ENCODE peak calls at places on chromosomes 5 and 9, in seven cellular contexts. D is GM20000, G is IMR-90, S is NCI-H2081, I is brain microvascular endothelial cell, T is OCI-M1, P is germinal center. E is an unnamed sample.

GRCh38 chr9:35951736-35952135 is 6.2 kb downstream of the OR2S2 start:
- DNase-seq in S (no peak), I (peak; percentile 79), P (no peak), T (no peak), D (no peak), G (peak; percentile 54), E (no peak)

GRCh38 chr5:178131446-178131996 is 707 bp downstream of the RMND5B start:
- DNase-seq in P (no peak), I (no peak), G (no peak), S (no peak), T (peak; percentile 37), D (no peak), E (no peak)

GRCh38 chr9:95927288-95928004 is 52.0 kb downstream of the ERCC6L2 start:
- DNase-seq in P (no peak), D (no peak), G (no peak), I (no peak), T (no peak), S (no peak), E (no peak)

GRCh38 chr5:1761453-1761755 is 38.2 kb downstream of the MRPL36 start:
- DNase-seq in D (no peak), G (no peak), T (no peak), I (no peak), S (no peak), P (no peak), E (no peak)

GRCh38 chr9:136693490-136694162 is 6.4 kb upstream of the AGPAT2 start:
- DNase-seq in T (no peak), S (no peak), I (no peak), D (no peak), P (no peak), G (peak; percentile 24), E (no peak)

GRCh38 chr5:82526540-82526939 is 248.4 kb upstream of the RPS23 start:
- DNase-seq in S (no peak), D (no peak), P (no peak), G (no peak), T (peak; percentile 33), I (no peak), E (no peak)

GRCh38 chr5:99460701-99461100 is 531.9 kb upstream of the CHD1 start:
- DNase-seq in D (no peak), S (no peak), P (no peak), T (no peak), I (no peak), G (no peak), E (no peak)

GRCh38 chr5:148909766-148910165 is 83.4 kb downstream of the ADRB2 start:
- DNase-seq in I (no peak), S (no peak), G (no peak), T (no peak), D (no peak), P (no peak), E (no peak)

E was measured in MV-4-11.